ENCODE peak calls at places on chromosomes 12 and 14, in seven cellular contexts. One of them, this sample, is unnamed.

GRCh38 chr14:70887207-70888150 is 19.8 kb upstream of the PCNX1 start:
- DNase-seq in IMR-90: peak; percentile 98
- DNase-seq in endodermal cell: no peak
- DNase-seq in CD4-positive, alpha-beta T cell: no peak
- DNase-seq in Karpas-422: no peak
- DNase-seq in heart right ventricle: no peak
- DNase-seq in left ventricle myocardium inferior: no peak
- DNase-seq in this sample: no peak

GRCh38 chr14:105021656-105022275 is 883 bp upstream of the CDCA4 start:
- DNase-seq in IMR-90: peak; percentile 44
- DNase-seq in endodermal cell: peak; percentile 85
- DNase-seq in CD4-positive, alpha-beta T cell: peak; percentile 25
- DNase-seq in Karpas-422: peak; percentile 88
- DNase-seq in heart right ventricle: no peak
- DNase-seq in left ventricle myocardium inferior: no peak
- DNase-seq in this sample: no peak

GRCh38 chr14:67941456-67942018 is 122.0 kb downstream of the RAD51B start:
- DNase-seq in IMR-90: peak; percentile 38
- DNase-seq in endodermal cell: no peak
- DNase-seq in CD4-positive, alpha-beta T cell: no peak
- DNase-seq in Karpas-422: no peak
- DNase-seq in heart right ventricle: peak; percentile 8
- DNase-seq in left ventricle myocardium inferior: no peak
- DNase-seq in this sample: no peak

GRCh38 chr12:124463341-124463861 is 104.0 kb downstream of the NCOR2 start:
- DNase-seq in IMR-90: no peak
- DNase-seq in endodermal cell: no peak
- DNase-seq in CD4-positive, alpha-beta T cell: no peak
- DNase-seq in Karpas-422: no peak
- DNase-seq in heart right ventricle: no peak
- DNase-seq in left ventricle myocardium inferior: no peak
- DNase-seq in this sample: no peak

GRCh38 chr12:56897844-56898341 is 36.3 kb downstream of the SDR9C7 start:
- DNase-seq in IMR-90: peak; percentile 4
- DNase-seq in endodermal cell: no peak
- DNase-seq in CD4-positive, alpha-beta T cell: no peak
- DNase-seq in Karpas-422: no peak
- DNase-seq in heart right ventricle: no peak
- DNase-seq in left ventricle myocardium inferior: no peak
- DNase-seq in this sample: no peak

GRCh38 chr12:49540229-49541139 is 1.7 kb downstream of the KCNH3 start:
- DNase-seq in IMR-90: no peak
- DNase-seq in endodermal cell: peak; percentile 65
- DNase-seq in CD4-positive, alpha-beta T cell: no peak
- DNase-seq in Karpas-422: no peak
- DNase-seq in heart right ventricle: no peak
- DNase-seq in left ventricle myocardium inferior: no peak
- DNase-seq in this sample: no peak

GRCh38 chr12:67705394-67706370 is 57.1 kb downstream of the DYRK2 start:
- DNase-seq in IMR-90: peak; percentile 82
- DNase-seq in endodermal cell: no peak
- DNase-seq in CD4-positive, alpha-beta T cell: no peak
- DNase-seq in Karpas-422: no peak
- DNase-seq in heart right ventricle: peak; percentile 55
- DNase-seq in left ventricle myocardium inferior: no peak
- DNase-seq in this sample: no peak

GRCh38 chr12:108563135-108563803 is 873 bp downstream of the ISCU start:
- DNase-seq in IMR-90: peak; percentile 88
- DNase-seq in endodermal cell: peak; percentile 94
- DNase-seq in CD4-positive, alpha-beta T cell: peak; percentile 88
- DNase-seq in Karpas-422: peak; percentile 92
- DNase-seq in heart right ventricle: peak; percentile 87
- DNase-seq in left ventricle myocardium inferior: peak; percentile 82
- DNase-seq in this sample: peak; percentile 76

GRCh38 chr14:90894241-90894640 is 78.0 kb upstream of the TTC7B start:
- DNase-seq in IMR-90: no peak
- DNase-seq in endodermal cell: no peak
- DNase-seq in CD4-positive, alpha-beta T cell: no peak
- DNase-seq in Karpas-422: no peak
- DNase-seq in heart right ventricle: no peak
- DNase-seq in left ventricle myocardium inferior: no peak
- DNase-seq in this sample: no peak

GRCh38 chr12:12319501-12320322 is 30.3 kb downstream of the MANSC1 start:
- DNase-seq in IMR-90: no peak
- DNase-seq in endodermal cell: no peak
- DNase-seq in CD4-positive, alpha-beta T cell: no peak
- DNase-seq in Karpas-422: no peak
- DNase-seq in heart right ventricle: no peak
- DNase-seq in left ventricle myocardium inferior: no peak
- DNase-seq in this sample: no peak

GRCh38 chr12:58026892-58027891 is 85.8 kb downstream of the ATP23 start:
- DNase-seq in IMR-90: no peak
- DNase-seq in endodermal cell: no peak
- DNase-seq in CD4-positive, alpha-beta T cell: no peak
- DNase-seq in Karpas-422: no peak
- DNase-seq in heart right ventricle: no peak
- DNase-seq in left ventricle myocardium inferior: no peak
- DNase-seq in this sample: no peak

GRCh38 chr14:103858063-103858820 is 10.9 kb upstream of the PPP1R13B start:
- DNase-seq in IMR-90: no peak
- DNase-seq in endodermal cell: no peak
- DNase-seq in CD4-positive, alpha-beta T cell: no peak
- DNase-seq in Karpas-422: no peak
- DNase-seq in heart right ventricle: no peak
- DNase-seq in left ventricle myocardium inferior: no peak
- DNase-seq in this sample: no peak

GRCh38 chr12:123038486-123038885 is 58.0 kb downstream of the ARL6IP4 start:
- DNase-seq in IMR-90: no peak
- DNase-seq in endodermal cell: peak; percentile 44
- DNase-seq in CD4-positive, alpha-beta T cell: no peak
- DNase-seq in Karpas-422: no peak
- DNase-seq in heart right ventricle: no peak
- DNase-seq in left ventricle myocardium inferior: no peak
- DNase-seq in this sample: no peak

DNA sequence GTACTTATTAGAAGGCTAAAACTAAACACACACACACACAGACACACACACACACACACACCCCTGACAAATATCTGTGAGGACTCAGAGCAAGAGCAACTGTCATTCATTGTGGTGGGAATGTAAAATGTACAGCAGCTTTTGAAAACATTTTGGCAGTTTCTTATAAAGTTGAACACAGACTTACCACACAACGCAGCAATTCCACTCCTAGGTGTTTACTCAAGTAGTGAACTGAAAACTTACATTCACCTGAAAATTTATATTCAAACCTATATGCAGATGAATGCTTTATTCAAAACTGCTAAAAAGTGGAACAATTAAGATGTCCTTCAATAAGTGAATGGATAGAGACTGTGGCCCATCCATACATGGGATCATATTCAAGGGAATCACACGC is 18.6 kb downstream of the ZNF605 start:
- DNase-seq in IMR-90: no peak
- DNase-seq in endodermal cell: no peak
- DNase-seq in CD4-positive, alpha-beta T cell: no peak
- DNase-seq in Karpas-422: no peak
- DNase-seq in heart right ventricle: no peak
- DNase-seq in left ventricle myocardium inferior: no peak
- DNase-seq in this sample: no peak
- H3K9me3 ChIP-seq in IMR-90: peaks cover 57% of the 10 kb centered on the region
- H3K9me3 ChIP-seq in endodermal cell: peaks cover 73% of the 10 kb centered on the region
- H3K9me3 ChIP-seq in CD4-positive, alpha-beta T cell: peaks cover 65% of the 10 kb centered on the region
- H3K9me3 ChIP-seq in Karpas-422: peaks cover 18% of the 10 kb centered on the region
- H3K9me3 ChIP-seq in heart right ventricle: peaks cover 100% of the 10 kb centered on the region
- H3K9me3 ChIP-seq in left ventricle myocardium inferior: peaks cover 89% of the 10 kb centered on the region
- H3K9me3 ChIP-seq in this sample: peaks cover 6% of the 10 kb centered on the region

GRCh38 chr12:34348064-34348463 is 325.8 kb downstream of the ALG10 start:
- DNase-seq in IMR-90: no peak
- DNase-seq in endodermal cell: no peak
- DNase-seq in CD4-positive, alpha-beta T cell: no peak
- DNase-seq in Karpas-422: no peak
- DNase-seq in heart right ventricle: no peak
- DNase-seq in left ventricle myocardium inferior: no peak
- DNase-seq in this sample: no peak

GRCh38 chr12:34347367-34347766 is 325.1 kb downstream of the ALG10 start:
- DNase-seq in IMR-90: no peak
- DNase-seq in endodermal cell: peak; percentile 50
- DNase-seq in CD4-positive, alpha-beta T cell: no peak
- DNase-seq in Karpas-422: peak; percentile 41
- DNase-seq in heart right ventricle: no peak
- DNase-seq in left ventricle myocardium inferior: no peak
- DNase-seq in this sample: no peak

GRCh38 chr12:34349673-34349961 is 327.3 kb downstream of the ALG10 start:
- DNase-seq in IMR-90: no peak
- DNase-seq in endodermal cell: no peak
- DNase-seq in CD4-positive, alpha-beta T cell: no peak
- DNase-seq in Karpas-422: no peak
- DNase-seq in heart right ventricle: no peak
- DNase-seq in left ventricle myocardium inferior: no peak
- DNase-seq in this sample: no peak

GRCh38 chr12:34350092-34351041 is 328.1 kb downstream of the ALG10 start:
- DNase-seq in IMR-90: no peak
- DNase-seq in endodermal cell: no peak
- DNase-seq in CD4-positive, alpha-beta T cell: no peak
- DNase-seq in Karpas-422: no peak
- DNase-seq in heart right ventricle: no peak
- DNase-seq in left ventricle myocardium inferior: no peak
- DNase-seq in this sample: no peak

DNA sequence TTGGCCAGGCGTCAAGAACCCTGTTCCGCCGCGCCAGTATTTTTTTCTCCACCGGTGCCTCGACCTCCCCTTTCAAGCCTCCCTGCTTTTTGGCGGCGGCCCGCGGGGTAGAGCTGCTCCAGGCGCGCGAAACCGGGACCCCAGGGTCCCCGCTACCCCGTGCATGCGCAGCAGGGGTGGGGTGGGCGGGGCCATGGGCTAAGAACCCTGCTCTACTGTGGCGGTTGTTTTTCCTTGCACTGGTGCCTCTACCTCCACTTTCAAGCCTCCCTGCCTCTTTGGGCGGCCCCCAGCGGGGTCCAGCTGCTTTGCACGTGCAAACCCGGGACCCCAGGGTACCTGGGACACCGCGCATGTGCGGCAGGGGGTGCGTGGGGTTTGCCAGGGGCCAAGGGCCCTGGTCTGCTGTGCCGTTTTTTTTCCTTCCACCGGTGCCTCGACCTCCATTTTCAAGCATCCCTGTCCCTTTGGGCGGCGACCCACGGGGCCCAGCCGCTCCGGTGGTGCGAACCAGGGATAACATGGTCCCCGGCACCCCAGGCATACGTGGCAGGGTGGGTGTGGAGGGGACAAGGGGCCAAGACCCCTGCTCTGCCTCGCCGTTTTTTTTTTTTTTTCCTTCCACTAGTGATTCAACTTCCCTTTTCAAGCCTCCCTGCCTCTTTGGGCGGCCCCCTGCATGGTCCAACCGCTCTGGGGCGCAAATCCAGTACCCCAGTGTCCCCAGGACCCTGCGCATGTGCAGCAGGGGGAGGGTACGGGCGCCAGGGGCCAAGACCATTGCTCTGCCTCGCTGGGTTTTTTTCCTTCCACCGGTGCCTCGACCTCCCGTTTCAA is 326.8 kb downstream of the ALG10 start:
- DNase-seq in IMR-90: no peak
- DNase-seq in endodermal cell: no peak
- DNase-seq in CD4-positive, alpha-beta T cell: no peak
- DNase-seq in Karpas-422: no peak
- DNase-seq in heart right ventricle: no peak
- DNase-seq in left ventricle myocardium inferior: no peak
- DNase-seq in this sample: no peak
- H3K9me3 ChIP-seq in IMR-90: peaks cover 18% of the 10 kb centered on the region
- H3K9me3 ChIP-seq in endodermal cell: peaks cover 11% of the 10 kb centered on the region
- H3K9me3 ChIP-seq in CD4-positive, alpha-beta T cell: peaks cover 30% of the 10 kb centered on the region
- H3K9me3 ChIP-seq in Karpas-422: peaks cover 2% of the 10 kb centered on the region
- H3K9me3 ChIP-seq in heart right ventricle: no peaks in the 10 kb centered on the region
- H3K9me3 ChIP-seq in left ventricle myocardium inferior: peaks cover 11% of the 10 kb centered on the region
- H3K9me3 ChIP-seq in this sample: no peaks in the 10 kb centered on the region

GRCh38 chr14:106812788-106813476 is 1286.5 kb downstream of the TMEM121 start:
- DNase-seq in IMR-90: no peak
- DNase-seq in endodermal cell: no peak
- DNase-seq in CD4-positive, alpha-beta T cell: no peak
- DNase-seq in Karpas-422: no peak
- DNase-seq in heart right ventricle: no peak
- DNase-seq in left ventricle myocardium inferior: no peak
- DNase-seq in this sample: no peak
- H3K9me3 ChIP-seq in IMR-90: peaks cover 17% of the 10 kb centered on the region
- H3K9me3 ChIP-seq in endodermal cell: peaks cover 67% of the 10 kb centered on the region
- H3K9me3 ChIP-seq in CD4-positive, alpha-beta T cell: no peaks in the 10 kb centered on the region
- H3K9me3 ChIP-seq in Karpas-422: no peaks in the 10 kb centered on the region
- H3K9me3 ChIP-seq in heart right ventricle: no peaks in the 10 kb centered on the region
- H3K9me3 ChIP-seq in left ventricle myocardium inferior: no peaks in the 10 kb centered on the region
- H3K9me3 ChIP-seq in this sample: no peaks in the 10 kb centered on the region

GRCh38 chr12:15971211-15971610 is 60.1 kb downstream of the DERA start:
- DNase-seq in IMR-90: no peak
- DNase-seq in endodermal cell: no peak
- DNase-seq in CD4-positive, alpha-beta T cell: no peak
- DNase-seq in Karpas-422: no peak
- DNase-seq in heart right ventricle: no peak
- DNase-seq in left ventricle myocardium inferior: no peak
- DNase-seq in this sample: no peak
- H3K9me3 ChIP-seq in IMR-90: no peaks in the 10 kb centered on the region
- H3K9me3 ChIP-seq in endodermal cell: no peaks in the 10 kb centered on the region
- H3K9me3 ChIP-seq in CD4-positive, alpha-beta T cell: no peaks in the 10 kb centered on the region
- H3K9me3 ChIP-seq in Karpas-422: no peaks in the 10 kb centered on the region
- H3K9me3 ChIP-seq in heart right ventricle: no peaks in the 10 kb centered on the region
- H3K9me3 ChIP-seq in left ventricle myocardium inferior: no peaks in the 10 kb centered on the region
- H3K9me3 ChIP-seq in this sample: no peaks in the 10 kb centered on the region

GRCh38 chr14:19895282-19895681 is 20.3 kb downstream of the OR4K2 start:
- DNase-seq in IMR-90: no peak
- DNase-seq in endodermal cell: no peak
- DNase-seq in CD4-positive, alpha-beta T cell: no peak
- DNase-seq in Karpas-422: no peak
- DNase-seq in heart right ventricle: no peak
- DNase-seq in left ventricle myocardium inferior: no peak
- DNase-seq in this sample: no peak
- H3K9me3 ChIP-seq in IMR-90: peaks cover 46% of the 10 kb centered on the region
- H3K9me3 ChIP-seq in endodermal cell: peaks cover 91% of the 10 kb centered on the region
- H3K9me3 ChIP-seq in CD4-positive, alpha-beta T cell: peaks cover 63% of the 10 kb centered on the region
- H3K9me3 ChIP-seq in Karpas-422: peaks cover 77% of the 10 kb centered on the region
- H3K9me3 ChIP-seq in heart right ventricle: peaks cover 72% of the 10 kb centered on the region
- H3K9me3 ChIP-seq in left ventricle myocardium inferior: peaks cover 89% of the 10 kb centered on the region
- H3K9me3 ChIP-seq in this sample: peaks cover 5% of the 10 kb centered on the region

GRCh38 chr12:131720241-131720640 is 9.4 kb downstream of the SFSWAP start:
- DNase-seq in IMR-90: no peak
- DNase-seq in endodermal cell: no peak
- DNase-seq in CD4-positive, alpha-beta T cell: no peak
- DNase-seq in Karpas-422: no peak
- DNase-seq in heart right ventricle: no peak
- DNase-seq in left ventricle myocardium inferior: no peak
- DNase-seq in this sample: no peak
- H3K9me3 ChIP-seq in IMR-90: no peaks in the 10 kb centered on the region
- H3K9me3 ChIP-seq in endodermal cell: no peaks in the 10 kb centered on the region
- H3K9me3 ChIP-seq in CD4-positive, alpha-beta T cell: no peaks in the 10 kb centered on the region
- H3K9me3 ChIP-seq in Karpas-422: no peaks in the 10 kb centered on the region
- H3K9me3 ChIP-seq in heart right ventricle: no peaks in the 10 kb centered on the region
- H3K9me3 ChIP-seq in left ventricle myocardium inferior: no peaks in the 10 kb centered on the region
- H3K9me3 ChIP-seq in this sample: no peaks in the 10 kb centered on the region

DNA sequence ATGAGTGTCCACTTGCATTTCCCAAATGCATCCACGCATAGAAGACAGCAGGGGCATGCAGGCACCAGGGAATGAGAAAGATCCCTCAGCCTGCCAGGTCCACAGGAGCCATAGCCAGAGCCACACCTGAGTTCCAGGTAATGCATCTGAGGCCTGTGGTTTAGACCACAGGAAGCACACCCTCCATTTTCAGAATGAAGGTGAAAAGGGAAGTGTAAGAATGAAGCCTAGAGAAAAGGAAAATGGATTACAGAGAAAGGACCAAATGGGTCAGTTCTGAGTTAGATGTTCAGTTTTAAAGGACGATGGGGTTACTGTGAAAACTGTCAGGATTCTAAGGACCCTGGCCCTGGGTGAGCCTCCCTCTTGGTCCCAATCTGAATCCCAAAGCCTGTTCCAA is 1283.2 kb downstream of the TMEM121 start:
- DNase-seq in IMR-90: no peak
- DNase-seq in endodermal cell: no peak
- DNase-seq in CD4-positive, alpha-beta T cell: no peak
- DNase-seq in Karpas-422: no peak
- DNase-seq in heart right ventricle: no peak
- DNase-seq in left ventricle myocardium inferior: no peak
- DNase-seq in this sample: no peak
- H3K9me3 ChIP-seq in IMR-90: peaks cover 24% of the 10 kb centered on the region
- H3K9me3 ChIP-seq in endodermal cell: peaks cover 64% of the 10 kb centered on the region
- H3K9me3 ChIP-seq in CD4-positive, alpha-beta T cell: no peaks in the 10 kb centered on the region
- H3K9me3 ChIP-seq in Karpas-422: no peaks in the 10 kb centered on the region
- H3K9me3 ChIP-seq in heart right ventricle: no peaks in the 10 kb centered on the region
- H3K9me3 ChIP-seq in left ventricle myocardium inferior: no peaks in the 10 kb centered on the region
- H3K9me3 ChIP-seq in this sample: no peaks in the 10 kb centered on the region

This sample was measured in T-helper 17 cell.